ENCODE peak calls at places on chromosomes 12 and 14, in seven cellular contexts. One of them, this sample, is unnamed.

GRCh38 chr14:48693793-48694192 is 892.4 kb downstream of the RPS29 start:
- DNase-seq in GM23248: no peak
- DNase-seq in H9: no peak
- DNase-seq in mesenchymal stem cell: no peak
- DNase-seq in fibroblast of lung: no peak
- DNase-seq in Karpas-422: no peak
- DNase-seq in IMR-90: no peak
- DNase-seq in this sample: no peak

GRCh38 chr14:68580676-68581075 is 212.2 kb downstream of the ZFP36L1 start:
- DNase-seq in IMR-90: no peak
- DNase-seq in H9: no peak
- DNase-seq in GM23248: no peak
- DNase-seq in mesenchymal stem cell: no peak
- DNase-seq in Karpas-422: no peak
- DNase-seq in fibroblast of lung: no peak
- DNase-seq in this sample: no peak

GRCh38 chr12:54390176-54390667 is 5.7 kb upstream of the ZNF385A start:
- DNase-seq in GM23248: no peak
- DNase-seq in mesenchymal stem cell: no peak
- DNase-seq in IMR-90: no peak
- DNase-seq in Karpas-422: no peak
- DNase-seq in H9: peak; percentile 60
- DNase-seq in fibroblast of lung: no peak
- DNase-seq in this sample: no peak

GRCh38 chr12:111404362-111405148 is 1.2 kb upstream of the SH2B3 start:
- DNase-seq in mesenchymal stem cell: peak; percentile 89
- DNase-seq in IMR-90: no peak
- DNase-seq in fibroblast of lung: peak; percentile 19
- DNase-seq in Karpas-422: peak; percentile 77
- DNase-seq in H9: peak; percentile 85
- DNase-seq in GM23248: peak; percentile 58
- DNase-seq in this sample: no peak

GRCh38 chr12:104220931-104221330 is 5.4 kb downstream of the TXNRD1 start:
- DNase-seq in GM23248: no peak
- DNase-seq in fibroblast of lung: no peak
- DNase-seq in IMR-90: no peak
- DNase-seq in H9: no peak
- DNase-seq in Karpas-422: no peak
- DNase-seq in mesenchymal stem cell: no peak
- DNase-seq in this sample: no peak

GRCh38 chr12:99769581-99769980 is 122.0 kb downstream of the GARIN6 start:
- DNase-seq in mesenchymal stem cell: no peak
- DNase-seq in IMR-90: no peak
- DNase-seq in H9: no peak
- DNase-seq in Karpas-422: no peak
- DNase-seq in fibroblast of lung: no peak
- DNase-seq in GM23248: no peak
- DNase-seq in this sample: no peak

GRCh38 chr12:62075860-62076259 is 184.3 kb upstream of the USP15 start:
- DNase-seq in GM23248: no peak
- DNase-seq in H9: no peak
- DNase-seq in mesenchymal stem cell: no peak
- DNase-seq in Karpas-422: no peak
- DNase-seq in IMR-90: no peak
- DNase-seq in fibroblast of lung: no peak
- DNase-seq in this sample: no peak

GRCh38 chr14:88468396-88468795 is 82.9 kb downstream of the SPATA7 start:
- DNase-seq in H9: no peak
- DNase-seq in GM23248: peak; percentile 68
- DNase-seq in mesenchymal stem cell: peak; percentile 61
- DNase-seq in Karpas-422: no peak
- DNase-seq in IMR-90: peak; percentile 92
- DNase-seq in fibroblast of lung: peak; percentile 64
- DNase-seq in this sample: peak; percentile 69

GRCh38 chr12:110639336-110640178 is 25.6 kb downstream of the TCTN1 start:
- DNase-seq in mesenchymal stem cell: peak; percentile 84
- DNase-seq in fibroblast of lung: peak; percentile 79
- DNase-seq in GM23248: peak; percentile 78
- DNase-seq in IMR-90: peak; percentile 86
- DNase-seq in H9: peak; percentile 5
- DNase-seq in Karpas-422: no peak
- DNase-seq in this sample: peak; percentile 56

GRCh38 chr12:10210225-10210624 is 2.5 kb upstream of the GABARAPL1 start:
- DNase-seq in GM23248: no peak
- DNase-seq in IMR-90: no peak
- DNase-seq in Karpas-422: no peak
- DNase-seq in fibroblast of lung: no peak
- DNase-seq in H9: no peak
- DNase-seq in mesenchymal stem cell: no peak
- DNase-seq in this sample: no peak

GRCh38 chr14:105474478-105475268 is at the start of gene CRIP2:
- DNase-seq in Karpas-422: peak; percentile 77
- DNase-seq in fibroblast of lung: no peak
- DNase-seq in H9: no peak
- DNase-seq in GM23248: peak; percentile 83
- DNase-seq in IMR-90: peak; percentile 10
- DNase-seq in mesenchymal stem cell: peak; percentile 63
- DNase-seq in this sample: peak; percentile 50

GRCh38 chr12:104064031-104064841 is at the start of gene HCFC2:
- DNase-seq in mesenchymal stem cell: peak; percentile 93
- DNase-seq in IMR-90: peak; percentile 87
- DNase-seq in Karpas-422: peak; percentile 95
- DNase-seq in H9: peak; percentile 92
- DNase-seq in GM23248: peak; percentile 97
- DNase-seq in fibroblast of lung: peak; percentile 85
- DNase-seq in this sample: peak; percentile 90

GRCh38 chr12:128966411-128966810 is 113.1 kb downstream of the GLT1D1 start:
- DNase-seq in IMR-90: no peak
- DNase-seq in fibroblast of lung: no peak
- DNase-seq in Karpas-422: no peak
- DNase-seq in mesenchymal stem cell: no peak
- DNase-seq in GM23248: no peak
- DNase-seq in H9: no peak
- DNase-seq in this sample: no peak

GRCh38 chr12:52387859-52388258 is 2.4 kb upstream of the KRT84 start:
- DNase-seq in H9: no peak
- DNase-seq in fibroblast of lung: no peak
- DNase-seq in Karpas-422: no peak
- DNase-seq in IMR-90: no peak
- DNase-seq in GM23248: no peak
- DNase-seq in mesenchymal stem cell: no peak
- DNase-seq in this sample: no peak

GRCh38 chr12:104376650-104377506 is 73.3 kb downstream of the EID3 start:
- DNase-seq in mesenchymal stem cell: peak; percentile 30
- DNase-seq in fibroblast of lung: no peak
- DNase-seq in H9: no peak
- DNase-seq in Karpas-422: no peak
- DNase-seq in GM23248: peak; percentile 74
- DNase-seq in IMR-90: peak; percentile 28
- DNase-seq in this sample: peak; percentile 79

GRCh38 chr12:109523071-109523470 is 45.6 kb downstream of the UBE3B start:
- DNase-seq in fibroblast of lung: no peak
- DNase-seq in GM23248: no peak
- DNase-seq in mesenchymal stem cell: no peak
- DNase-seq in Karpas-422: no peak
- DNase-seq in H9: no peak
- DNase-seq in IMR-90: no peak
- DNase-seq in this sample: no peak

GRCh38 chr12:91331371-91331770 is 148.8 kb upstream of the DCN start:
- DNase-seq in IMR-90: no peak
- DNase-seq in Karpas-422: peak; percentile 46
- DNase-seq in mesenchymal stem cell: no peak
- DNase-seq in H9: no peak
- DNase-seq in fibroblast of lung: no peak
- DNase-seq in GM23248: peak; percentile 25
- DNase-seq in this sample: peak; percentile 31

GRCh38 chr12:120784804-120785203 is 59.2 kb downstream of the ACADS start:
- DNase-seq in GM23248: no peak
- DNase-seq in IMR-90: no peak
- DNase-seq in mesenchymal stem cell: no peak
- DNase-seq in fibroblast of lung: no peak
- DNase-seq in Karpas-422: no peak
- DNase-seq in H9: no peak
- DNase-seq in this sample: no peak

DNA sequence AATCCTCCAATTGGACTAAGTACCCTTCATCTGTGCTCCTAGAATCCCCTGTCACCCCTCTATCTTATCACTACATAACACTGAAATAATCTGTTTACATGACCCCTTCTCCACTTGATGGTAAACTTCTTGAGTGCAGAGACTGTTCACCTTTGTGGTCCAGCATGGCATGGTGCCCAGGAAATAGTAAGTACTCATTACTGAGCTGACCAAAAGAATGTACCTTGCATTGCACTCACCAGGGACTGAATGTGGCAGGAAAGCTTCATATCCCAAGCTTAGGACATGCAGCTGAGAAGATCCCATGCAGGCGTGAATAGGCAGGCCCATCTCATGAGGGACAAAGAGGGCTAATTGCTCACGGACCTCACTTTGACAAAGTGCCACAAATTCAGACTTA is 1.4 kb upstream of the GARIN2 start:
- DNase-seq in mesenchymal stem cell: peak; percentile 55
- DNase-seq in fibroblast of lung: peak; percentile 37
- DNase-seq in H9: no peak
- DNase-seq in Karpas-422: peak; percentile 30
- DNase-seq in GM23248: peak; percentile 70
- DNase-seq in IMR-90: peak; percentile 86
- DNase-seq in this sample: peak; percentile 98
- H3K4me2 ChIP-seq in mesenchymal stem cell: no peak overlapping the region
- H3K4me2 ChIP-seq in fibroblast of lung: no peak overlapping the region
- H3K4me2 ChIP-seq in H9: no peak overlapping the region
- H3K4me2 ChIP-seq in Karpas-422: no peak overlapping the region
- H3K4me2 ChIP-seq in GM23248: peak overlapping the region; percentile 45
- H3K4me2 ChIP-seq in IMR-90: peak overlapping the region; percentile 25
- H3K4me2 ChIP-seq in this sample: peak overlapping the region; percentile 77

GRCh38 chr14:104389326-104390220 is 190.0 kb upstream of the C14orf180 start:
- DNase-seq in IMR-90: no peak
- DNase-seq in GM23248: no peak
- DNase-seq in mesenchymal stem cell: no peak
- DNase-seq in fibroblast of lung: no peak
- DNase-seq in Karpas-422: peak; percentile 61
- DNase-seq in H9: peak; percentile 19
- DNase-seq in this sample: no peak
- H3K27me3 ChIP-seq in IMR-90: no peaks in the 10 kb centered on the region
- H3K27me3 ChIP-seq in GM23248: no peaks in the 10 kb centered on the region
- H3K27me3 ChIP-seq in mesenchymal stem cell: no peaks in the 10 kb centered on the region
- H3K27me3 ChIP-seq in fibroblast of lung: no peaks in the 10 kb centered on the region
- H3K27me3 ChIP-seq in Karpas-422: no peaks in the 10 kb centered on the region
- H3K27me3 ChIP-seq in H9: no peaks in the 10 kb centered on the region
- H3K27me3 ChIP-seq in this sample: peaks cover 80% of the 10 kb centered on the region

DNA sequence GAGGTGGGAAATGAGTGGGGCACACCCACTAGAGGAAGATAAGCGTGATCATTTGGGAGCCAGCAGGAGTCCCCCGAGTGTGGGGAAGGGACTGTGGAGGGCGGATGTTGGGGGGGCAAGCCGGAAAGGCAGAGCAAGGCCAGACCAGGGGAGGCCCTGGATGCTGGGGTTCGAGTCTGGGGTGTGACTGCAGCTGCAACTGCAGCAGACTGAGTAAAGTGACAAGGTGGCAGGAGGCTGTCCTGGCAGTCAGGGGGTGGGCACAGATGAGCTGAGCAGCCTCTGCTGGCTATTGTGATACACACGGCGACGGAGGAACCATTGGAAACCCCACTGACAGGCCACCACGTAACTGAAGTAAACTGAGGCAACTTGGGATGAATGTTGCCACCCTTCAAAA is 110.2 kb downstream of the LGMN start:
- DNase-seq in Karpas-422: no peak
- DNase-seq in H9: no peak
- DNase-seq in IMR-90: no peak
- DNase-seq in mesenchymal stem cell: no peak
- DNase-seq in fibroblast of lung: no peak
- DNase-seq in GM23248: no peak
- DNase-seq in this sample: no peak
- H3K9ac ChIP-seq in Karpas-422: no peak overlapping the region
- H3K9ac ChIP-seq in H9: no peak overlapping the region
- H3K9ac ChIP-seq in IMR-90: no peak overlapping the region
- H3K9ac ChIP-seq in mesenchymal stem cell: no peak overlapping the region
- H3K9ac ChIP-seq in fibroblast of lung: no peak overlapping the region
- H3K9ac ChIP-seq in GM23248: no peak overlapping the region
- H3K9ac ChIP-seq in this sample: no peak overlapping the region

GRCh38 chr14:104201496-104201895 is 63.1 kb downstream of the KIF26A start:
- DNase-seq in IMR-90: no peak
- DNase-seq in fibroblast of lung: no peak
- DNase-seq in Karpas-422: no peak
- DNase-seq in H9: no peak
- DNase-seq in GM23248: no peak
- DNase-seq in mesenchymal stem cell: no peak
- DNase-seq in this sample: no peak
- H3K4me2 ChIP-seq in IMR-90: no peak overlapping the region
- H3K4me2 ChIP-seq in fibroblast of lung: no peak overlapping the region
- H3K4me2 ChIP-seq in Karpas-422: no peak overlapping the region
- H3K4me2 ChIP-seq in H9: no peak overlapping the region
- H3K4me2 ChIP-seq in GM23248: no peak overlapping the region
- H3K4me2 ChIP-seq in mesenchymal stem cell: no peak overlapping the region
- H3K4me2 ChIP-seq in this sample: no peak overlapping the region

DNA sequence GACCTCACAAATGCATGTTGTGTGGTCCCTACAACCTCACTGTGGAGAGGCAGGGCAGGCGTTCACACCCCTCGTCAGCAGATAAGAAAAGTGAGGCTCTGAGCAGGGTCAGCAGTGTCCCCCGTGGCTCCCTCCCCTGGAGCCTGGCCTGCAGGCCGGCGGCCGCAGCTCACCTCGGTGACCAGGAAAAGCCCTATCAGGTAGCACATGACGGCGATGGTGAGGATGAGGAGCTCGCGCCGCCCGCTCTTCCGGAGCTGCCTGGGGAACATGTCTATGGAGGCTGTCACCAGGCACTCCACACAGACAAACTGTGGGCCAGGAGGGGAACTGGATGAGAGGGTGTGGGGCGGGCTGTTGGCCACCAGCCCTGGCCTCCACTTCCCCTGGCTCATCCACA is 18.0 kb downstream of the SLC6A12 start:
- DNase-seq in fibroblast of lung: no peak
- DNase-seq in GM23248: no peak
- DNase-seq in Karpas-422: no peak
- DNase-seq in IMR-90: no peak
- DNase-seq in H9: no peak
- DNase-seq in mesenchymal stem cell: no peak
- DNase-seq in this sample: no peak
- H3K27me3 ChIP-seq in fibroblast of lung: peaks cover 17% of the 10 kb centered on the region
- H3K27me3 ChIP-seq in GM23248: peaks cover 43% of the 10 kb centered on the region
- H3K27me3 ChIP-seq in Karpas-422: no peaks in the 10 kb centered on the region
- H3K27me3 ChIP-seq in IMR-90: peaks cover 56% of the 10 kb centered on the region
- H3K27me3 ChIP-seq in H9: no peaks in the 10 kb centered on the region
- H3K27me3 ChIP-seq in mesenchymal stem cell: peaks cover 35% of the 10 kb centered on the region
- H3K27me3 ChIP-seq in this sample: peaks cover 22% of the 10 kb centered on the region

GRCh38 chr12:93803408-93803807 is 126.2 kb downstream of the CRADD start:
- DNase-seq in IMR-90: peak; percentile 73
- DNase-seq in H9: no peak
- DNase-seq in mesenchymal stem cell: no peak
- DNase-seq in Karpas-422: no peak
- DNase-seq in fibroblast of lung: peak; percentile 88
- DNase-seq in GM23248: peak; percentile 85
- DNase-seq in this sample: no peak
- H3K9ac ChIP-seq in IMR-90: peak overlapping the region; percentile 45
- H3K9ac ChIP-seq in H9: no peak overlapping the region
- H3K9ac ChIP-seq in mesenchymal stem cell: peak overlapping the region; percentile 74
- H3K9ac ChIP-seq in Karpas-422: no peak overlapping the region
- H3K9ac ChIP-seq in fibroblast of lung: no peak overlapping the region
- H3K9ac ChIP-seq in GM23248: peak overlapping the region; percentile 69
- H3K9ac ChIP-seq in this sample: no peak overlapping the region

This sample was measured in PC-3.